ENCODE peak calls at places on chromosomes 3 and 15, in six cellular contexts. A is fibroblast of lung; R is activated CD4-positive, alpha-beta T cell treated with anti-CD3 and anti-CD28 coated beads, Interleukin-2, amount 50 U/mL, for 24 hours; X is EL; H is brain microvascular endothelial cell; O is stimulated activated CD4-positive, alpha-beta T cell treated with anti-CD3 and anti-CD28 coated beads, TNF-alpha, amount 100 ng/mL, for 1 hour. Z is an unnamed sample.

GRCh38 chr3:69751118-69751517 is 11.9 kb downstream of the MITF start:
- DNase-seq in A (no peak), R (no peak), X (no peak), H (no peak), O (no peak), Z (no peak)

GRCh38 chr3:124266517-124266916 is 274.6 kb upstream of the ROPN1 start:
- DNase-seq in A (no peak), R (no peak), X (no peak), H (no peak), O (no peak), Z (no peak)

GRCh38 chr3:117252651-117253050 is 543.1 kb downstream of the TUSC7 start:
- DNase-seq in A (no peak), R (no peak), X (no peak), H (no peak), O (no peak), Z (no peak)

GRCh38 chr15:100601158-100601557 is 826 bp downstream of the LINS1 start:
- DNase-seq in A (peak; percentile 19), R (peak; percentile 32), X (peak; percentile 16), H (no peak), O (no peak), Z (peak; percentile 17)

GRCh38 chr3:190076138-190076537 is 44.6 kb downstream of the P3H2 start:
- DNase-seq in A (peak; percentile 63), R (no peak), X (peak; percentile 19), H (no peak), O (no peak), Z (no peak)

GRCh38 chr15:37695719-37696118 is 238.7 kb upstream of the TMCO5A start:
- DNase-seq in A (peak; percentile 66), R (no peak), X (peak; percentile 60), H (peak; percentile 41), O (no peak), Z (no peak)

GRCh38 chr3:41598804-41599481 is 363.0 kb downstream of the ULK4 start:
- DNase-seq in A (peak; percentile 43), R (no peak), X (peak; percentile 37), H (peak; percentile 30), O (no peak), Z (no peak)

GRCh38 chr15:100900895-100901169 is 18.3 kb upstream of the LRRK1 start:
- DNase-seq in A (no peak), R (no peak), X (no peak), H (no peak), O (no peak), Z (no peak)

GRCh38 chr3:183634707-183635106 is 716 bp upstream of the KLHL24 start:
- DNase-seq in A (no peak), R (no peak), X (no peak), H (no peak), O (no peak), Z (no peak)

GRCh38 chr3:134640872-134641470 is 9.9 kb downstream of the KY start:
- DNase-seq in A (peak; percentile 34), R (no peak), X (peak; percentile 36), H (peak; percentile 39), O (no peak), Z (no peak)

GRCh38 chr15:49902791-49903481 is 216.1 kb downstream of the ATP8B4 start:
- DNase-seq in A (peak; percentile 70), R (no peak), X (peak; percentile 28), H (peak; percentile 12), O (no peak), Z (no peak)

GRCh38 chr15:78067328-78068241 is 9.9 kb downstream of the TBC1D2B start:
- DNase-seq in A (peak; percentile 48), R (no peak), X (peak; percentile 64), H (no peak), O (no peak), Z (no peak)

GRCh38 chr3:15405448-15406050 is 21.8 kb downstream of the METTL6 start:
- DNase-seq in A (peak; percentile 56), R (peak; percentile 7), X (peak; percentile 52), H (peak; percentile 40), O (no peak), Z (no peak)

GRCh38 chr15:74873756-74874424 is 725 bp upstream of the SCAMP2 start:
- DNase-seq in A (no peak), R (no peak), X (peak; percentile 31), H (no peak), O (no peak), Z (no peak)

GRCh38 chr15:28967071-28967470 is 81.3 kb downstream of the APBA2 start:
- DNase-seq in A (peak; percentile 49), R (no peak), X (no peak), H (no peak), O (no peak), Z (no peak)

GRCh38 chr3:5791558-5791957 is 604.1 kb downstream of the EDEM1 start:
- DNase-seq in A (peak; percentile 73), R (no peak), X (no peak), H (no peak), O (no peak), Z (no peak)

GRCh38 chr3:65230251-65231140 is 542.7 kb upstream of the ADAMTS9 start:
- DNase-seq in A (no peak), R (no peak), X (no peak), H (peak; percentile 1), O (no peak), Z (no peak)

GRCh38 chr3:187263270-187263669 is 28.3 kb downstream of the MASP1 start:
- DNase-seq in A (peak; percentile 43), R (no peak), X (peak; percentile 30), H (no peak), O (no peak), Z (no peak)